ENCODE peak calls at places on chromosomes 13 and 19, in four cellular contexts. One of them, this sample, is unnamed.

GRCh38 chr13:30063892-30064291 is 213.5 kb upstream of the UBL3 start:
- DNase-seq in AG04450: no peak
- DNase-seq in heart left ventricle: no peak
- DNase-seq in WERI-Rb-1: no peak
- DNase-seq in this sample: no peak

GRCh38 chr19:28493881-28494280 is 719.1 kb downstream of the UQCRFS1 start:
- DNase-seq in heart left ventricle: no peak
- DNase-seq in AG04450: no peak
- DNase-seq in WERI-Rb-1: no peak
- DNase-seq in this sample: no peak

GRCh38 chr13:33015791-33016323 is 366 bp upstream of the KL start:
- DNase-seq in WERI-Rb-1: peak
- DNase-seq in heart left ventricle: peak
- DNase-seq in AG04450: no peak
- DNase-seq in this sample: no peak

GRCh38 chr19:1840541-1841115 is 7.7 kb downstream of the REXO1 start:
- DNase-seq in heart left ventricle: peak
- DNase-seq in WERI-Rb-1: no peak
- DNase-seq in AG04450: no peak
- DNase-seq in this sample: no peak

GRCh38 chr13:46295531-46296464 is 84.1 kb downstream of the LRRC63 start:
- DNase-seq in WERI-Rb-1: no peak
- DNase-seq in AG04450: peak
- DNase-seq in heart left ventricle: no peak
- DNase-seq in this sample: peak

GRCh38 chr13:70424428-70424827 is 316.2 kb upstream of the KLHL1 start:
- DNase-seq in AG04450: no peak
- DNase-seq in WERI-Rb-1: no peak
- DNase-seq in heart left ventricle: no peak
- DNase-seq in this sample: no peak

GRCh38 chr13:97583884-97584497 is 150.0 kb downstream of the RAP2A start:
- DNase-seq in AG04450: no peak
- DNase-seq in WERI-Rb-1: no peak
- DNase-seq in heart left ventricle: no peak
- DNase-seq in this sample: no peak

GRCh38 chr13:98798849-98799645 is 46.6 kb upstream of the SLC15A1 start:
- DNase-seq in WERI-Rb-1: no peak
- DNase-seq in AG04450: no peak
- DNase-seq in heart left ventricle: no peak
- DNase-seq in this sample: peak

GRCh38 chr19:38663957-38664502 is 16.6 kb downstream of the ACTN4 start:
- DNase-seq in heart left ventricle: peak
- DNase-seq in AG04450: no peak
- DNase-seq in WERI-Rb-1: no peak
- DNase-seq in this sample: no peak

GRCh38 chr13:110524484-110525254 is 36.9 kb downstream of the RAB20 start:
- DNase-seq in heart left ventricle: peak
- DNase-seq in AG04450: no peak
- DNase-seq in WERI-Rb-1: no peak
- DNase-seq in this sample: no peak

GRCh38 chr19:28466107-28467045 is 746.6 kb downstream of the UQCRFS1 start:
- DNase-seq in WERI-Rb-1: peak
- DNase-seq in AG04450: no peak
- DNase-seq in heart left ventricle: peak
- DNase-seq in this sample: peak

GRCh38 chr19:46296722-46297431 is at the start of gene HIF3A:
- DNase-seq in heart left ventricle: peak
- DNase-seq in AG04450: no peak
- DNase-seq in WERI-Rb-1: peak
- DNase-seq in this sample: no peak

GRCh38 chr19:46299004-46299509 is 2.2 kb downstream of the HIF3A start:
- DNase-seq in WERI-Rb-1: no peak
- DNase-seq in heart left ventricle: peak
- DNase-seq in AG04450: peak
- DNase-seq in this sample: peak

GRCh38 chr19:46299695-46300094 is 2.9 kb downstream of the HIF3A start:
- DNase-seq in AG04450: no peak
- DNase-seq in heart left ventricle: no peak
- DNase-seq in WERI-Rb-1: no peak
- DNase-seq in this sample: no peak

GRCh38 chr19:46298477-46299003 is 1.7 kb downstream of the HIF3A start:
- DNase-seq in heart left ventricle: no peak
- DNase-seq in AG04450: no peak
- DNase-seq in WERI-Rb-1: no peak
- DNase-seq in this sample: no peak

DNA sequence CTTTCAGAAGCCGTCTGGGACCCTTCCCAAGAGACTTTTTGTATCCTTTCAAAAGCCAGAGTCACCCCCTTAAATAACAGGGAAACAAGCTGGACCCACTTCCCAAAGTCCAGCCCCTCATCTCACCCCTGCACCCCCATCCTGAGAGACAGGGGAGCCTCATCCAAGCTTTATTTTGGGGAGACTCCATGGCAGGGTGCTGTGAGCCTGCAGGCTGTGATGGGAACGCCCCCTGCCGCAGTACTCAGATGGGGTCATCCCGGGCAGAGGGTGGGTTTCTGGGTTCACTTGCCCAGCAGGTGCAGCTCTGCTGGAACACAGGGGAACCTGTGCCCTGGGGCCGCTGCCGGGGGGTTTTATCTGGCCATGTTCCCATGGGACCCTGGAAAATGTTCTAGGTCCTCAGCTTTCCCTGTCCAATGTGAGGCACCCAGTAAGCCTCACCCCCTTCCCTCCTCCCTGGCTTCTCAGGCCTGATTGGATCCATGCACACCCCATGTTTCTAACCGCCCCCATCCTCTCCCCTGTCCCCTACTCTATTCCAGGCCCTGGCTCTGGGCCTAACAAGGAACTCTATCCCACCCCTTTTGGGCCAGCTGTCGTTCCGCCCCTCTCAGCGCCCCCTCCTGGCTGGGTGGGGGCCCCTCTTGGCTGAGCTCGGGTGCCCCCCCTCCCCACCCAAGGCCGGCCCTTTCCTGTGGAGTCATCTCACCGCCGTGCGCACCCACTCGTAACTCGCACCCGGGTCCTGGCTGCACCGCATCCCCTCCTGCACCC is 1.0 kb downstream of the HIF3A start:
- DNase-seq in AG04450: no peak
- DNase-seq in heart left ventricle: peak
- DNase-seq in WERI-Rb-1: no peak
- DNase-seq in this sample: no peak
- TF ChIP-seq CTCF in AG04450: no peak
- TF ChIP-seq CTCF in heart left ventricle: peak
- TF ChIP-seq CTCF in WERI-Rb-1: no peak
- TF ChIP-seq CTCF in this sample: no peak

GRCh38 chr19:34173145-34173956 is 1.0 kb downstream of the LSM14A start:
- DNase-seq in WERI-Rb-1: no peak
- DNase-seq in AG04450: no peak
- DNase-seq in heart left ventricle: peak
- DNase-seq in this sample: peak
- TF ChIP-seq CTCF in WERI-Rb-1: no peak
- TF ChIP-seq CTCF in AG04450: peak
- TF ChIP-seq CTCF in heart left ventricle: no peak
- TF ChIP-seq CTCF in this sample: no peak

GRCh38 chr13:113803409-113804016 is 44.5 kb downstream of the TMEM255B start:
- DNase-seq in WERI-Rb-1: no peak
- DNase-seq in AG04450: no peak
- DNase-seq in heart left ventricle: no peak
- DNase-seq in this sample: no peak

GRCh38 chr13:113801289-113801961 is 42.4 kb downstream of the TMEM255B start:
- DNase-seq in AG04450: no peak
- DNase-seq in WERI-Rb-1: no peak
- DNase-seq in heart left ventricle: no peak
- DNase-seq in this sample: no peak

GRCh38 chr13:113802090-113802531 is 43.1 kb downstream of the TMEM255B start:
- DNase-seq in heart left ventricle: peak
- DNase-seq in WERI-Rb-1: peak
- DNase-seq in AG04450: peak
- DNase-seq in this sample: peak

GRCh38 chr13:113804017-113804702 is 45.1 kb downstream of the TMEM255B start:
- DNase-seq in heart left ventricle: no peak
- DNase-seq in WERI-Rb-1: no peak
- DNase-seq in AG04450: no peak
- DNase-seq in this sample: no peak

GRCh38 chr13:113802761-113803160 is 43.7 kb downstream of the TMEM255B start:
- DNase-seq in AG04450: no peak
- DNase-seq in WERI-Rb-1: no peak
- DNase-seq in heart left ventricle: no peak
- DNase-seq in this sample: no peak
- TF ChIP-seq CTCF in AG04450: peak
- TF ChIP-seq CTCF in WERI-Rb-1: no peak
- TF ChIP-seq CTCF in heart left ventricle: no peak
- TF ChIP-seq CTCF in this sample: no peak

DNA sequence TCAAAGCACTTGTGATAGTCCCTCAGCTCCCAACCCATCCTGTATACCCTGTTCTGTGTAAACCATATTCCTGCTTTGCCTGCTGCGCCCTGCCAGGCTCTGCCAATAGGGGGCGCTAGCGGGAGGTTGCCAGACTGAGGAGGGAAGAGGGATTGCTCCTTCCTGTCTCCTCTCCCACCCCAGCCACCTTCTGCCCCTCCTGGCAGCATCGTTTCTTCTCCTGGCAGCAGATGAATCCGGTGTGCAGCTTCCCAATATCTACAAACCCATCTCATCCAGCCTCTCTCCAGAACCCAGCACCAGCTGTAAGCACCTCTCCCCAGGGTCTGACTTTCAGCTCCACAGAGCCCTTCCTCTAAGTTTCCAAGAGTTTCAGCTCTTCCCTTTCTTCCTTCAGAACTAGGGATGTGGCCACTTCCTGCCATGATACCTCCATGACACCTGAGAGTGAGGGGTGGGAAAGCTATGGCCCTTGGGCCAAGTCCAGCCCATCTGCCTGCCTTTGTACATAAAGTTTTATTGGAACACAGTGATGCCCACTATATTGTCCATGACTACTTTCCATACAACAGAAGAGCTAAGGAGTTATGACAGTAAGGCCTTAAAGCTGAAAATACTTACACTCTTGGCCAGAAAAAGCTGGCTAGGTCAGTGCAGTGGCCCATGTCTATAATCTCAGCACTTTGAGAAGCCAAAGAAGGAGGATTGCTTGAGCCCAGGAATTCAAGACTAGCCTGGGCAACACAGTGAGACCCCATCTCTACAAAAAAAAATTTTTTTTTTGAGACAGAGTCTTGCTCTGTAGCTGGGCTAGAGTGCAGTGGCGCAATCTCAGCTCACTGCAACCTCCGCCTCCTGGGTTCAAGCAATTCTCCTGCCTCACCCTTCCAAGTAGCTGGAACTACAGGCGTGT is 34.5 kb upstream of the ATP1A3 start:
- DNase-seq in heart left ventricle: no peak
- DNase-seq in AG04450: no peak
- DNase-seq in WERI-Rb-1: peak
- DNase-seq in this sample: no peak
- TF ChIP-seq CTCF in heart left ventricle: peak
- TF ChIP-seq CTCF in AG04450: peak
- TF ChIP-seq CTCF in WERI-Rb-1: peak
- TF ChIP-seq CTCF in this sample: peak